ENCODE peak calls at places on chromosome X, in seven cellular contexts. J, V, A, P, I, L and W are unnamed samples.

GRCh38 chrX:20217279-20217678 is 49.4 kb downstream of the RPS6KA3 start:
- DNase-seq in I (peak), L (no peak), A (no peak), V (no peak), P (peak), J (no peak), W (no peak)

GRCh38 chrX:19673334-19674040 is 158.2 kb upstream of the MAP3K15 start:
- DNase-seq in P (peak), V (peak), A (no peak), L (no peak), I (peak), J (no peak), W (no peak)

GRCh38 chrX:69179380-69179911 is 14.2 kb upstream of the PJA1 start:
- DNase-seq in P (no peak), A (no peak), V (peak), J (no peak), L (no peak), I (peak), W (no peak)

GRCh38 chrX:136880003-136880451 is 498 bp downstream of the RBMX start:
- DNase-seq in L (peak), V (no peak), A (peak), J (peak), P (peak), I (no peak), W (no peak)

GRCh38 chrX:46502848-46503247 is 42.4 kb downstream of the ZNF674 start:
- DNase-seq in V (no peak), J (no peak), I (no peak), A (no peak), P (no peak), L (no peak), W (no peak)

GRCh38 chrX:138745215-138745614 is 33.7 kb upstream of the FGF13 start:
- DNase-seq in L (peak), V (no peak), P (peak), A (peak), I (peak), J (peak), W (no peak)

GRCh38 chrX:28177202-28177601 is 196.0 kb upstream of the DCAF8L1 start:
- DNase-seq in A (no peak), V (no peak), L (no peak), I (no peak), P (no peak), J (no peak), W (no peak)

GRCh38 chrX:11381464-11381863 is 88.3 kb downstream of the AMELX start:
- DNase-seq in A (peak), J (no peak), I (no peak), V (no peak), P (peak), L (peak), W (no peak)

GRCh38 chrX:72573158-72573511 is 492 bp upstream of the HDAC8 start:
- DNase-seq in V (no peak), I (no peak), P (no peak), J (no peak), L (no peak), A (no peak), W (no peak)

GRCh38 chrX:25941559-25942250 is 196.4 kb upstream of the MAGEB18 start:
- DNase-seq in A (no peak), P (no peak), V (no peak), I (peak), J (no peak), L (no peak), W (no peak)

GRCh38 chrX:134482371-134482770 is 22.4 kb downstream of the HPRT1 start:
- DNase-seq in L (no peak), V (no peak), P (no peak), I (no peak), A (no peak), J (no peak), W (no peak)

GRCh38 chrX:2811271-2811670 is 17.5 kb upstream of the GYG2 start:
- DNase-seq in A (no peak), J (no peak), P (no peak), V (no peak), L (no peak), I (no peak), W (no peak)